ENCODE peak calls at places on chromosomes 5 and 9, in four cellular contexts. One of them, this sample, is unnamed.

GRCh38 chr5:15752886-15753285 is 252.9 kb downstream of the FBXL7 start:
- DNase-seq in body of pancreas: no peak
- DNase-seq in heart right ventricle: peak; percentile 75
- DNase-seq in H1: no peak
- DNase-seq in this sample: no peak

GRCh38 chr9:121842612-121842978 is 191.2 kb downstream of the DAB2IP start:
- DNase-seq in body of pancreas: no peak
- DNase-seq in heart right ventricle: no peak
- DNase-seq in H1: no peak
- DNase-seq in this sample: no peak

GRCh38 chr5:178483620-178484019 is 106.6 kb downstream of the COL23A1 start:
- DNase-seq in H1: no peak
- DNase-seq in heart right ventricle: no peak
- DNase-seq in body of pancreas: no peak
- DNase-seq in this sample: no peak

GRCh38 chr5:113682497-113683136 is 169.1 kb downstream of the YTHDC2 start:
- DNase-seq in H1: no peak
- DNase-seq in body of pancreas: no peak
- DNase-seq in heart right ventricle: no peak
- DNase-seq in this sample: no peak

GRCh38 chr9:134794726-134795370 is 85.8 kb upstream of the FCN2 start:
- DNase-seq in body of pancreas: no peak
- DNase-seq in heart right ventricle: no peak
- DNase-seq in H1: no peak
- DNase-seq in this sample: no peak

GRCh38 chr5:150568663-150569062 is 60.7 kb downstream of the NDST1 start:
- DNase-seq in H1: no peak
- DNase-seq in body of pancreas: no peak
- DNase-seq in heart right ventricle: no peak
- DNase-seq in this sample: no peak

GRCh38 chr5:90185897-90186468 is 223.6 kb downstream of the CETN3 start:
- DNase-seq in body of pancreas: no peak
- DNase-seq in heart right ventricle: no peak
- DNase-seq in H1: no peak
- DNase-seq in this sample: no peak

GRCh38 chr9:137720571-137721110 is 101.8 kb downstream of the EHMT1 start:
- DNase-seq in body of pancreas: no peak
- DNase-seq in heart right ventricle: no peak
- DNase-seq in H1: no peak
- DNase-seq in this sample: no peak

GRCh38 chr5:65672787-65673186 is 48.0 kb downstream of the SHLD3 start:
- DNase-seq in H1: no peak
- DNase-seq in heart right ventricle: no peak
- DNase-seq in body of pancreas: no peak
- DNase-seq in this sample: no peak

GRCh38 chr5:123559434-123559775 is 47.4 kb downstream of the CSNK1G3 start:
- DNase-seq in H1: no peak
- DNase-seq in heart right ventricle: no peak
- DNase-seq in body of pancreas: no peak
- DNase-seq in this sample: no peak

GRCh38 chr5:78387468-78388153 is 27.2 kb downstream of the SCAMP1 start:
- DNase-seq in heart right ventricle: no peak
- DNase-seq in H1: no peak
- DNase-seq in body of pancreas: no peak
- DNase-seq in this sample: no peak
- H3K9me3 ChIP-seq in heart right ventricle: no peaks in the 10 kb centered on the region
- H3K9me3 ChIP-seq in H1: peaks cover 4% of the 10 kb centered on the region
- H3K9me3 ChIP-seq in body of pancreas: peaks cover 4% of the 10 kb centered on the region
- H3K9me3 ChIP-seq in this sample: no peaks in the 10 kb centered on the region

GRCh38 chr5:139577689-139578347 is 16.7 kb downstream of the UBE2D2 start:
- DNase-seq in H1: no peak
- DNase-seq in body of pancreas: no peak
- DNase-seq in heart right ventricle: no peak
- DNase-seq in this sample: no peak
- H3K9me3 ChIP-seq in H1: no peaks in the 10 kb centered on the region
- H3K9me3 ChIP-seq in body of pancreas: no peaks in the 10 kb centered on the region
- H3K9me3 ChIP-seq in heart right ventricle: no peaks in the 10 kb centered on the region
- H3K9me3 ChIP-seq in this sample: no peaks in the 10 kb centered on the region

GRCh38 chr5:26434688-26435087 is 603.7 kb downstream of the CDH9 start:
- DNase-seq in heart right ventricle: no peak
- DNase-seq in H1: no peak
- DNase-seq in body of pancreas: no peak
- DNase-seq in this sample: no peak
- H3K9me3 ChIP-seq in heart right ventricle: no peaks in the 10 kb centered on the region
- H3K9me3 ChIP-seq in H1: no peaks in the 10 kb centered on the region
- H3K9me3 ChIP-seq in body of pancreas: no peaks in the 10 kb centered on the region
- H3K9me3 ChIP-seq in this sample: no peaks in the 10 kb centered on the region

GRCh38 chr9:12162101-12162500 is 531.1 kb upstream of the TYRP1 start:
- DNase-seq in body of pancreas: no peak
- DNase-seq in H1: no peak
- DNase-seq in heart right ventricle: no peak
- DNase-seq in this sample: no peak
- H3K9me3 ChIP-seq in body of pancreas: no peaks in the 10 kb centered on the region
- H3K9me3 ChIP-seq in H1: no peaks in the 10 kb centered on the region
- H3K9me3 ChIP-seq in heart right ventricle: no peaks in the 10 kb centered on the region
- H3K9me3 ChIP-seq in this sample: no peaks in the 10 kb centered on the region

GRCh38 chr5:55410840-55411239 is 103.1 kb downstream of the MTREX start:
- DNase-seq in H1: no peak
- DNase-seq in body of pancreas: no peak
- DNase-seq in heart right ventricle: no peak
- DNase-seq in this sample: no peak

GRCh38 chr5:55406292-55406691 is 98.5 kb downstream of the MTREX start:
- DNase-seq in H1: no peak
- DNase-seq in heart right ventricle: no peak
- DNase-seq in body of pancreas: no peak
- DNase-seq in this sample: no peak

GRCh38 chr5:55409775-55410174 is 102.0 kb downstream of the MTREX start:
- DNase-seq in H1: no peak
- DNase-seq in body of pancreas: no peak
- DNase-seq in heart right ventricle: no peak
- DNase-seq in this sample: no peak

GRCh38 chr5:55407984-55408383 is 100.2 kb downstream of the MTREX start:
- DNase-seq in heart right ventricle: no peak
- DNase-seq in H1: no peak
- DNase-seq in body of pancreas: no peak
- DNase-seq in this sample: no peak

GRCh38 chr5:55407059-55407684 is 99.4 kb downstream of the MTREX start:
- DNase-seq in H1: no peak
- DNase-seq in heart right ventricle: no peak
- DNase-seq in body of pancreas: peak; percentile 37
- DNase-seq in this sample: no peak
- H3K9me3 ChIP-seq in H1: no peaks in the 10 kb centered on the region
- H3K9me3 ChIP-seq in heart right ventricle: no peaks in the 10 kb centered on the region
- H3K9me3 ChIP-seq in body of pancreas: no peaks in the 10 kb centered on the region
- H3K9me3 ChIP-seq in this sample: no peaks in the 10 kb centered on the region